ENCODE peak calls at places on chromosomes 2 and 18, in four cellular contexts. V is mesendoderm, Y is IMR-90, C is H1. P is an unnamed sample.

GRCh38 chr2:104434363-104434792 is 419.5 kb upstream of the POU3F3 start:
- DNase-seq in V (peak), Y (no peak), C (peak), P (peak)

GRCh38 chr2:32246911-32247310 is 17.8 kb downstream of the NLRC4 start:
- DNase-seq in V (no peak), Y (no peak), C (no peak), P (no peak)

GRCh38 chr2:231213931-231214642 is 15.7 kb downstream of the ARMC9 start:
- DNase-seq in V (no peak), Y (no peak), C (no peak), P (no peak)

GRCh38 chr2:158962074-158962473 is 6.4 kb upstream of the TANC1 start:
- DNase-seq in V (no peak), Y (no peak), C (no peak), P (no peak)

GRCh38 chr2:76599732-76600368 is 889.1 kb upstream of the GCFC2 start:
- DNase-seq in V (peak), Y (peak), C (peak), P (peak)

GRCh38 chr2:72146357-72147302 is 1.0 kb downstream of the CYP26B1 start:
- DNase-seq in V (no peak), Y (no peak), C (no peak), P (peak)

GRCh38 chr2:2809771-2810170 is 478.7 kb upstream of the MYT1L start:
- DNase-seq in V (no peak), Y (no peak), C (no peak), P (no peak)

GRCh38 chr2:32925976-32926707 is 20.6 kb upstream of the LTBP1 start:
- DNase-seq in V (no peak), Y (no peak), C (no peak), P (no peak)

GRCh38 chr2:171883275-171883893 is 10.7 kb downstream of the SLC25A12 start:
- DNase-seq in V (peak), Y (no peak), C (no peak), P (no peak)

GRCh38 chr2:20656561-20656960 is 5.7 kb upstream of the HS1BP3 start:
- DNase-seq in V (no peak), Y (no peak), C (no peak), P (no peak)

GRCh38 chr2:1811258-1811970 is 67.1 kb upstream of the PXDN start:
- DNase-seq in V (no peak), Y (peak), C (no peak), P (no peak)

GRCh38 chr2:104852161-104852689 is 1.7 kb upstream of the POU3F3 start:
- DNase-seq in V (peak), Y (no peak), C (no peak), P (peak)

GRCh38 chr2:221969087-221969829 is 329.5 kb downstream of the PAX3 start:
- DNase-seq in V (peak), Y (peak), C (no peak), P (no peak)

GRCh38 chr2:196276421-196276820 is 105.0 kb upstream of the STK17B start:
- DNase-seq in V (no peak), Y (no peak), C (no peak), P (no peak)

GRCh38 chr2:53463771-53464726 is 303.6 kb upstream of the CHAC2 start:
- DNase-seq in V (no peak), Y (no peak), C (no peak), P (no peak)

GRCh38 chr2:25127631-25128030 is 40.7 kb downstream of the POMC start:
- DNase-seq in V (no peak), Y (peak), C (no peak), P (no peak)

GRCh38 chr18:950882-951539 is 46.3 kb downstream of the ADCYAP1 start:
- DNase-seq in V (no peak), Y (no peak), C (no peak), P (no peak)

GRCh38 chr18:36636237-36636792 is 192.5 kb downstream of the TPGS2 start:
- DNase-seq in V (no peak), Y (peak), C (no peak), P (no peak)

GRCh38 chr18:3211236-3211992 is 8.4 kb downstream of the MYOM1 start:
- DNase-seq in V (no peak), Y (peak), C (no peak), P (no peak)

GRCh38 chr2:218169757-218170546 is 3.2 kb upstream of the CXCR1 start:
- DNase-seq in V (no peak), Y (peak), C (no peak), P (no peak)

GRCh38 chr2:166257859-166258258 is 117.9 kb downstream of the SCN9A start:
- DNase-seq in V (no peak), Y (no peak), C (no peak), P (no peak)

GRCh38 chr2:150789376-150789905 is 302.0 kb upstream of the RND3 start:
- DNase-seq in V (no peak), Y (no peak), C (no peak), P (no peak)

GRCh38 chr2:29226808-29227207 is 111.6 kb downstream of the CLIP4 start:
- DNase-seq in V (no peak), Y (no peak), C (no peak), P (no peak)

GRCh38 chr18:36660311-36660710 is 168.5 kb downstream of the TPGS2 start:
- DNase-seq in V (no peak), Y (no peak), C (no peak), P (no peak)

DNA sequence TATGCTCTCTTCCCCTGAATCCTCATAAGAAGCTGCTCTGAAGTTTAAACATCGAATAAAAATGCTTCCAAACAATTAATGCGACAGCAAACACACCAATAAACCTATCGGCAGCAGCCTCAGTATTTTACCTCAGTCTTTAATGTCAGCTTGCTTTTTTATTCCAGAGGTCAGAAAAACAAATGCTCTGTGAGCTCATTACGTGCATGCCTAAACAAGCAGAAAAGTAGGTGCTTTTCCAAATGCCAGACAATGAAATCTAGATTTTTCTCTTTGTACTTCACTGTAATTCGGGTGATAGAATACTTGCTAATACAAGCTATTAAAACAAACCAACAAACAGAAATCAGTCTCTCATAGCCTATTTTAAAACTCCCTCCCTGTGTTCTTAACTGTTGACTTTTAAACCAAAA is 381.5 kb downstream of the NRXN1 start:
- DNase-seq in V (no peak), Y (no peak), C (no peak), P (no peak)
- H4K5ac ChIP-seq in V (no peak), Y (no peak), C (no peak), P (no peak)

GRCh38 chr2:42801388-42801787 is 9.0 kb upstream of the HAAO start:
- DNase-seq in V (no peak), Y (peak), C (no peak), P (no peak)

GRCh38 chr2:42800981-42801380 is 8.6 kb upstream of the HAAO start:
- DNase-seq in V (no peak), Y (no peak), C (no peak), P (no peak)

GRCh38 chr2:42804338-42804737 is 12.0 kb upstream of the HAAO start:
- DNase-seq in V (no peak), Y (peak), C (no peak), P (no peak)

GRCh38 chr2:42800461-42800962 is 8.1 kb upstream of the HAAO start:
- DNase-seq in V (no peak), Y (no peak), C (no peak), P (no peak)

DNA sequence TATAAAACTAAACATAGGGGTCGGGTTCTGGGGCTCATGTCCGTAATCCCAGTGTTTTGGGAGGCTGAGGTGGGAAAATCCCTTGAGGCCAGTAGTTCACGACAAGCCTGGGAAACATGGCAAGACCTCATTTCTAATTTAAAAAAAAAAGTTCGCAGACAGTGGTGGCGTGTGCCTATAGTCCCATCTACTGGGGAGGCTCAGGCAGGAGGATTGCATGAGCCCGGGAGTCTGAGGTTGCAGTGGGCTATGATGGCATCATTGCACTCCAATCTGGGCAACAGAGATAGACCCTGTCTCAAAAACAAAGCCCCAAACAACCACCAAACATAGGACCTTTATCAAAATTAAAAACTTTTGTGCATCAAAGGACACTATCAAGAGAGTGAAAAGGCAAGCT is 9.8 kb upstream of the HAAO start:
- DNase-seq in V (no peak), Y (no peak), C (no peak), P (no peak)
- H4K5ac ChIP-seq in V (no peak), Y (no peak), C (no peak), P (no peak)

GRCh38 chr2:149090706-149091105 is 52.2 kb downstream of the LYPD6B start:
- DNase-seq in V (no peak), Y (no peak), C (no peak), P (no peak)
- H4K5ac ChIP-seq in V (no peak), Y (no peak), C (no peak), P (no peak)

GRCh38 chr2:56014075-56014730 is 90.6 kb upstream of the EFEMP1 start:
- DNase-seq in V (peak), Y (no peak), C (no peak), P (no peak)

GRCh38 chr2:56013475-56013874 is 89.9 kb upstream of the EFEMP1 start:
- DNase-seq in V (no peak), Y (no peak), C (no peak), P (no peak)

GRCh38 chr2:56009758-56010534 is 86.4 kb upstream of the EFEMP1 start:
- DNase-seq in V (peak), Y (peak), C (no peak), P (no peak)

GRCh38 chr2:56011624-56012023 is 88.0 kb upstream of the EFEMP1 start:
- DNase-seq in V (no peak), Y (no peak), C (no peak), P (no peak)

DNA sequence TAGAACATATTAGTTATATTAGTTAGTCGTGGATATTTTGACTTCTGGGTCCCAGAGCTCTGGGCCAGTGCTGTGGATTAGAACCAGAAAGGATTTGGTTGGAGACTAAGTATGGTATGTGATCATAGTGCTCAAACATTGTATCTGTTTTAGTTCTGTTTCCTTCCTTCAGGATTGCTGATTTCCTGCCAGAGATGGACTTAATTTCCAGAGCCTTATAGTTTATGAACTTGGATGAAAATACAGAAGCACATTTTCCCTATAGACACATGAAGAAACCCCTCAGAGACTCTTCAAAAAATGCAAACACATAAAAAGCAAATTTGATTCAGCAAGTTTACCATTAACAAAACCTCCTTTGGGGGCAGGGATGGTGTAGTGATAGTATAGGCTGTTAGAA is 88.6 kb upstream of the EFEMP1 start:
- DNase-seq in V (no peak), Y (no peak), C (no peak), P (no peak)
- H4K5ac ChIP-seq in V (no peak), Y (no peak), C (no peak), P (no peak)